ENCODE peak calls at places on chromosomes 16 and 17, in nine cellular contexts. G is HEK293T, M is NCI-H774, Q is NCI-H69, R is fibroblast of the aortic adventitia, P is AG09309, B is cardiac fibroblast, S is Karpas-422, D is pancreas. X is an unnamed sample.

GRCh38 chr17:50271173-50271750 is 3.0 kb upstream of the TMEM92 start:
- DNase-seq in G (no peak), M (no peak), Q (no peak), R (no peak), P (no peak), B (no peak), S (no peak), D (no peak), X (no peak)

GRCh38 chr16:8388684-8389083 is 201.6 kb downstream of the TMEM114 start:
- DNase-seq in G (no peak), M (no peak), Q (no peak), R (no peak), P (no peak), B (no peak), S (no peak), D (no peak), X (no peak)

GRCh38 chr17:22703786-22704441 is 1011.6 kb downstream of the KCNJ18 start:
- DNase-seq in G (peak), M (no peak), Q (no peak), R (no peak), P (no peak), B (no peak), S (no peak), D (no peak), X (no peak)

GRCh38 chr16:3259097-3259496 is 2.7 kb upstream of the MEFV start:
- DNase-seq in G (no peak), M (no peak), Q (no peak), R (no peak), P (peak), B (peak), S (no peak), D (peak), X (no peak)

GRCh38 chr17:31487648-31488263 is 96.3 kb downstream of the RAB11FIP4 start:
- DNase-seq in G (peak), M (peak), Q (peak), R (peak), P (no peak), B (peak), S (peak), D (peak), X (peak)

GRCh38 chr17:16924701-16925440 is 47.0 kb downstream of the TNFRSF13B start:
- DNase-seq in G (no peak), M (no peak), Q (no peak), R (no peak), P (no peak), B (no peak), S (no peak), D (no peak), X (no peak)

GRCh38 chr16:67987460-67988160 is 7.3 kb upstream of the DPEP3 start:
- DNase-seq in G (no peak), M (no peak), Q (no peak), R (no peak), P (no peak), B (peak), S (no peak), D (no peak), X (no peak)

GRCh38 chr16:89902980-89903379 is 15.7 kb upstream of the MC1R start:
- DNase-seq in G (no peak), M (no peak), Q (no peak), R (no peak), P (no peak), B (no peak), S (no peak), D (no peak), X (no peak)

GRCh38 chr17:77382356-77382911 is 241.7 kb downstream of the SEC14L1 start:
- DNase-seq in G (no peak), M (no peak), Q (peak), R (no peak), P (no peak), B (no peak), S (peak), D (no peak), X (no peak)

GRCh38 chr17:67546578-67547527 is 169.8 kb downstream of the PITPNC1 start:
- DNase-seq in G (no peak), M (no peak), Q (no peak), R (peak), P (peak), B (peak), S (no peak), D (peak), X (no peak)

GRCh38 chr17:80832266-80832676 is 159.4 kb upstream of the CHMP6 start:
- DNase-seq in G (peak), M (peak), Q (peak), R (peak), P (no peak), B (peak), S (no peak), D (no peak), X (peak)

GRCh38 chr17:57354669-57355068 is 98.3 kb downstream of the MSI2 start:
- DNase-seq in G (no peak), M (no peak), Q (no peak), R (no peak), P (no peak), B (no peak), S (peak), D (no peak), X (no peak)

GRCh38 chr17:57284984-57285646 is 28.8 kb downstream of the MSI2 start:
- DNase-seq in G (no peak), M (no peak), Q (no peak), R (no peak), P (no peak), B (no peak), S (no peak), D (no peak), X (no peak)

GRCh38 chr17:75683467-75684041 is 16.4 kb downstream of the SAP30BP start:
- DNase-seq in G (no peak), M (no peak), Q (no peak), R (peak), P (no peak), B (no peak), S (no peak), D (no peak), X (no peak)

GRCh38 chr17:67221062-67221998 is 23.7 kb downstream of the HELZ start:
- DNase-seq in G (peak), M (no peak), Q (peak), R (peak), P (no peak), B (peak), S (peak), D (no peak), X (peak)

GRCh38 chr17:62916684-62917571 is 49.1 kb upstream of the TANC2 start:
- DNase-seq in G (no peak), M (no peak), Q (no peak), R (peak), P (no peak), B (peak), S (peak), D (no peak), X (no peak)

GRCh38 chr17:82449136-82449882 is 1.2 kb downstream of the CYBC1 start:
- DNase-seq in G (no peak), M (no peak), Q (peak), R (no peak), P (no peak), B (no peak), S (peak), D (peak), X (no peak)

GRCh38 chr17:17823433-17824118 is 13.2 kb downstream of the SREBF1 start:
- DNase-seq in G (peak), M (peak), Q (peak), R (peak), P (no peak), B (peak), S (peak), D (peak), X (peak)

GRCh38 chr16:1156111-1156982 is 3.4 kb downstream of the CACNA1H start:
- DNase-seq in G (no peak), M (no peak), Q (no peak), R (no peak), P (no peak), B (no peak), S (no peak), D (no peak), X (no peak)

GRCh38 chr17:19337712-19338023 is 24.9 kb downstream of the B9D1 start:
- DNase-seq in G (no peak), M (no peak), Q (no peak), R (peak), P (no peak), B (peak), S (no peak), D (no peak), X (no peak)

GRCh38 chr16:80623376-80623775 is 82.6 kb downstream of the DYNLRB2 start:
- DNase-seq in G (no peak), M (no peak), Q (no peak), R (peak), P (no peak), B (peak), S (no peak), D (no peak), X (no peak)

GRCh38 chr16:1909661-1910231 is 8.5 kb downstream of the HS3ST6 start:
- DNase-seq in G (no peak), M (no peak), Q (peak), R (no peak), P (no peak), B (no peak), S (no peak), D (no peak), X (peak)

X was measured in COR-L47.